ENCODE peak calls at places on chromosome 5, in four cellular contexts. One of them, this sample, is unnamed.

GRCh38 chr5:176639208-176639607 is 8.1 kb upstream of the TSPAN17 start:
- DNase-seq in right lobe of liver: no peak
- DNase-seq in psoas muscle: no peak
- DNase-seq in fibroblast of pulmonary artery: no peak
- DNase-seq in this sample: no peak

GRCh38 chr5:136249678-136250266 is 56.8 kb upstream of the SMIM32 start:
- DNase-seq in right lobe of liver: peak
- DNase-seq in psoas muscle: peak
- DNase-seq in fibroblast of pulmonary artery: peak
- DNase-seq in this sample: no peak

GRCh38 chr5:120083851-120084615 is 380.1 kb upstream of the PRR16 start:
- DNase-seq in right lobe of liver: no peak
- DNase-seq in psoas muscle: no peak
- DNase-seq in fibroblast of pulmonary artery: no peak
- DNase-seq in this sample: no peak

GRCh38 chr5:134146651-134147544 is 29.9 kb downstream of the SKP1 start:
- DNase-seq in right lobe of liver: no peak
- DNase-seq in psoas muscle: no peak
- DNase-seq in fibroblast of pulmonary artery: no peak
- DNase-seq in this sample: no peak

GRCh38 chr5:135235002-135235401 is 164.0 kb downstream of the MACROH2A1 start:
- DNase-seq in right lobe of liver: no peak
- DNase-seq in psoas muscle: no peak
- DNase-seq in fibroblast of pulmonary artery: no peak
- DNase-seq in this sample: no peak

GRCh38 chr5:141604318-141604717 is 14.5 kb downstream of the DIAPH1 start:
- DNase-seq in right lobe of liver: no peak
- DNase-seq in psoas muscle: peak
- DNase-seq in fibroblast of pulmonary artery: peak
- DNase-seq in this sample: peak

GRCh38 chr5:41290810-41291209 is 77.5 kb upstream of the C6 start:
- DNase-seq in right lobe of liver: no peak
- DNase-seq in psoas muscle: no peak
- DNase-seq in fibroblast of pulmonary artery: no peak
- DNase-seq in this sample: no peak

GRCh38 chr5:1432296-1432695 is 12.9 kb downstream of the SLC6A3 start:
- DNase-seq in right lobe of liver: no peak
- DNase-seq in psoas muscle: peak
- DNase-seq in fibroblast of pulmonary artery: no peak
- DNase-seq in this sample: no peak

GRCh38 chr5:16057277-16057676 is 122.3 kb downstream of the MARCHF11 start:
- DNase-seq in right lobe of liver: no peak
- DNase-seq in psoas muscle: no peak
- DNase-seq in fibroblast of pulmonary artery: peak
- DNase-seq in this sample: no peak

GRCh38 chr5:126248611-126249010 is 174.6 kb upstream of the GRAMD2B start:
- DNase-seq in right lobe of liver: no peak
- DNase-seq in psoas muscle: no peak
- DNase-seq in fibroblast of pulmonary artery: no peak
- DNase-seq in this sample: no peak

GRCh38 chr5:109865636-109866035 is 175.9 kb downstream of the MAN2A1 start:
- DNase-seq in right lobe of liver: no peak
- DNase-seq in psoas muscle: no peak
- DNase-seq in fibroblast of pulmonary artery: peak
- DNase-seq in this sample: no peak

GRCh38 chr5:34586117-34586885 is 69.8 kb upstream of the RAI14 start:
- DNase-seq in right lobe of liver: no peak
- DNase-seq in psoas muscle: no peak
- DNase-seq in fibroblast of pulmonary artery: peak
- DNase-seq in this sample: no peak

GRCh38 chr5:78929833-78930232 is 55.3 kb downstream of the ARSB start:
- DNase-seq in right lobe of liver: no peak
- DNase-seq in psoas muscle: no peak
- DNase-seq in fibroblast of pulmonary artery: no peak
- DNase-seq in this sample: no peak

GRCh38 chr5:67992919-67993318 is 222.6 kb upstream of the PIK3R1 start:
- DNase-seq in right lobe of liver: no peak
- DNase-seq in psoas muscle: no peak
- DNase-seq in fibroblast of pulmonary artery: peak
- DNase-seq in this sample: no peak

GRCh38 chr5:1127991-1128785 is 16.3 kb upstream of the SLC12A7 start:
- DNase-seq in right lobe of liver: peak
- DNase-seq in psoas muscle: peak
- DNase-seq in fibroblast of pulmonary artery: peak
- DNase-seq in this sample: no peak

GRCh38 chr5:147472669-147473131 is 37.2 kb downstream of the DPYSL3 start:
- DNase-seq in right lobe of liver: no peak
- DNase-seq in psoas muscle: no peak
- DNase-seq in fibroblast of pulmonary artery: peak
- DNase-seq in this sample: no peak

GRCh38 chr5:98581416-98581999 is 192.0 kb upstream of the RGMB start:
- DNase-seq in right lobe of liver: no peak
- DNase-seq in psoas muscle: no peak
- DNase-seq in fibroblast of pulmonary artery: peak
- DNase-seq in this sample: no peak

GRCh38 chr5:105849701-105850100 is 1821.0 kb downstream of the EFNA5 start:
- DNase-seq in right lobe of liver: no peak
- DNase-seq in psoas muscle: no peak
- DNase-seq in fibroblast of pulmonary artery: no peak
- DNase-seq in this sample: no peak

GRCh38 chr5:107870984-107871383 is 200.2 kb upstream of the EFNA5 start:
- DNase-seq in right lobe of liver: no peak
- DNase-seq in psoas muscle: no peak
- DNase-seq in fibroblast of pulmonary artery: no peak
- DNase-seq in this sample: no peak

GRCh38 chr5:107873877-107874276 is 203.1 kb upstream of the EFNA5 start:
- DNase-seq in right lobe of liver: no peak
- DNase-seq in psoas muscle: no peak
- DNase-seq in fibroblast of pulmonary artery: no peak
- DNase-seq in this sample: no peak

GRCh38 chr5:107878676-107879075 is 207.9 kb upstream of the EFNA5 start:
- DNase-seq in right lobe of liver: no peak
- DNase-seq in psoas muscle: no peak
- DNase-seq in fibroblast of pulmonary artery: no peak
- DNase-seq in this sample: no peak

GRCh38 chr5:107874810-107875209 is 204.1 kb upstream of the EFNA5 start:
- DNase-seq in right lobe of liver: no peak
- DNase-seq in psoas muscle: no peak
- DNase-seq in fibroblast of pulmonary artery: no peak
- DNase-seq in this sample: no peak

GRCh38 chr5:107875834-107876233 is 205.1 kb upstream of the EFNA5 start:
- DNase-seq in right lobe of liver: no peak
- DNase-seq in psoas muscle: no peak
- DNase-seq in fibroblast of pulmonary artery: peak
- DNase-seq in this sample: no peak
- TF ChIP-seq CTCF in right lobe of liver: no peak
- TF ChIP-seq CTCF in psoas muscle: no peak
- TF ChIP-seq CTCF in fibroblast of pulmonary artery: no peak
- TF ChIP-seq CTCF in this sample: no peak

DNA sequence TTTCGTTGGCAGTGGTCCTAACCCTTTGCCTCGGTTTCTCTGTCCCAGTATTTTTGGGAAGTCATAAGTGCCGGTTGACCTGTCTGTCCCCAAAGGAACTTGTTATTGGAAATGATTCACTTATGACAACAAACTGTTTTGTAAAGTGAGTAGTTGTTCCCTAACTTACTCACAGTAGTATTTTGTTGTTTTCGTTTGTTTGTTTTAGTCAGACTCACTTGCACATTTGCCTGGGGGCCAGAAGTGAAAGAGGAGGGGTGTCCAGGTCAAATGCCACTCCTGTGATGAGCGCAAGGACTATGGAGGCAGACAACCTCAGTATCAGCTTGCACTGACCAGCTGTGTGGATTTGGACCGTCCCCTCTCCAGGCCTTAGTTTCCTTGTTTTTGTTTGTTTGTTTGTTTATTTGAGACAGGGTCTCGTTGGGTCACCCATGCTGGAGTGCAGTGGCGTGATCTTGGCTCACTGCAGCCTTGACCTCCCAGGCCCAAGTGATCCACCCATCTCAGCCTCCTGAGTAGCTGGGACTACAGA is 47.3 kb downstream of the ANKRD55 start:
- DNase-seq in right lobe of liver: no peak
- DNase-seq in psoas muscle: no peak
- DNase-seq in fibroblast of pulmonary artery: no peak
- DNase-seq in this sample: no peak
- H3K4me3 ChIP-seq in right lobe of liver: no peak
- H3K4me3 ChIP-seq in psoas muscle: no peak
- H3K4me3 ChIP-seq in fibroblast of pulmonary artery: no peak
- H3K4me3 ChIP-seq in this sample: no peak

GRCh38 chr5:173451651-173452050 is 123.4 kb upstream of the STC2 start:
- DNase-seq in right lobe of liver: no peak
- DNase-seq in psoas muscle: no peak
- DNase-seq in fibroblast of pulmonary artery: peak
- DNase-seq in this sample: no peak
- TF ChIP-seq CTCF in right lobe of liver: no peak
- TF ChIP-seq CTCF in psoas muscle: no peak
- TF ChIP-seq CTCF in fibroblast of pulmonary artery: no peak
- TF ChIP-seq CTCF in this sample: no peak

GRCh38 chr5:172859966-172860365 is 25.9 kb downstream of the ERGIC1 start:
- DNase-seq in right lobe of liver: no peak
- DNase-seq in psoas muscle: no peak
- DNase-seq in fibroblast of pulmonary artery: no peak
- DNase-seq in this sample: no peak
- H3K4me3 ChIP-seq in right lobe of liver: no peak
- H3K4me3 ChIP-seq in psoas muscle: peak
- H3K4me3 ChIP-seq in fibroblast of pulmonary artery: no peak
- H3K4me3 ChIP-seq in this sample: peak

GRCh38 chr5:114447084-114447773 is 85.4 kb downstream of the KCNN2 start:
- DNase-seq in right lobe of liver: no peak
- DNase-seq in psoas muscle: no peak
- DNase-seq in fibroblast of pulmonary artery: peak
- DNase-seq in this sample: no peak
- TF ChIP-seq CTCF in right lobe of liver: peak
- TF ChIP-seq CTCF in psoas muscle: no peak
- TF ChIP-seq CTCF in fibroblast of pulmonary artery: peak
- TF ChIP-seq CTCF in this sample: no peak

GRCh38 chr5:179585903-179586511 is 35.7 kb downstream of the RUFY1 start:
- DNase-seq in right lobe of liver: no peak
- DNase-seq in psoas muscle: no peak
- DNase-seq in fibroblast of pulmonary artery: no peak
- DNase-seq in this sample: no peak
- H3K4me3 ChIP-seq in right lobe of liver: no peak
- H3K4me3 ChIP-seq in psoas muscle: no peak
- H3K4me3 ChIP-seq in fibroblast of pulmonary artery: no peak
- H3K4me3 ChIP-seq in this sample: no peak

DNA sequence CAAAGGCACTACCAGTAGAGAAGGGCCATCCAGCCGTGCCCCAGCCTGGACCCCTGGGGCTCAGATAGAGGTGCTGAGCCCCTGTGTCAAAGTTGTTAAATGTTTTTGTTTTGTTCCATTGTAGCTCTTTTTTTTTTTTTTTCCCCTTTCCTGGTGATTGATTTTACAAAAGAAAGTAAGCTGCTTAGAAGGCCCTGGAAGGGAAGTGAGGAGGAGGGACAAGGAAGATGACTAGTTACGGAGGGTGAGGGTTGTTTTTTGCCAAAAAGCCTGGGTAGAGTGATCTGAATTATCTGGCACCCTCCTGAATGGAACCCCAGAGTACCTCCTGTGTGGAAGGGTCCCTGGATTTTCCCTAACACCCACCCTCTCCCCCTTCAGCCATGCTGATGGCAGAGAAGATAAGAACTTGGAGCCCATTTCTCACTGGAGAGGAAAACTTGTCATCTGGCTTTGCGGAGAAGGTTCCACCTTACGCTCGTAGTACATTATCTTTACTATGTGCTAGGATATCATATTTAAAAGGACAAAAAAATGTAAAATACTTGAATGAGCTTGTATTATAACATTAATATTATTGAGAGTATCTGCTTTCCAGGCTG is 33.4 kb downstream of the FAXDC2 start:
- DNase-seq in right lobe of liver: no peak
- DNase-seq in psoas muscle: no peak
- DNase-seq in fibroblast of pulmonary artery: no peak
- DNase-seq in this sample: no peak
- TF ChIP-seq CTCF in right lobe of liver: no peak
- TF ChIP-seq CTCF in psoas muscle: no peak
- TF ChIP-seq CTCF in fibroblast of pulmonary artery: no peak
- TF ChIP-seq CTCF in this sample: no peak

DNA sequence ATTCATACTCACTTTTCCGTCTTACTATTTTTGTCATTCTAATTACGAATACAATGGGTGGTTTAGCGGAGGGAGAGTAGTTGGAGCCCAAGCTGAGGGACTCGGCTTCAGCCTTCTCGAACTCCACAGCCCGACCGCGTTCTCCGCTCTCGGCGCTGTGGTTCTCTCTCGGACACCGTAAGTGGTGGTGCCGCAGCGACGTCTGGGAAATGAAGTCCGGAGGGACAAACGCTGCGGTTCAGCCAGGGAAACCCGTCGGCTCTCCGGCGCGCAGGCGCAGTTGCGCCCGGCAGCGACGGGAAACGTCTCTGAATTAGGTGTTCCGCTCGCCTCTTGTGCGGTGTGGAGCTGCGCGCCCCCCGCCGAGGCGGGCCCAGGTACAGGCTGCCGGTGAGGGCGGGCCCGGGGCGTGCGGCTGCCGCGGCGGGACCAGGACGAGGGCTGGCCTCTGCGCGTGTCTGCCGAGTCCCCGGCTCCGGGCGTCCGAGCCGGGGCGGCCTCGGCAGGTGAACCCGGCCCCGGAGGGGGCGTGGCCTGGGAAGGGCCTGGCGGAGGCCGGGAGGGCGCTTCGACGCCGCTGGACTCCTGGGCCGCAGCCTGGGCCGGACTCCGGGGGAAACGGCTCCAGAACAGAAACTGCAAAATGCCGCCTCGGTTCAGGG is at the start of gene ZNF879:
- DNase-seq in right lobe of liver: peak
- DNase-seq in psoas muscle: peak
- DNase-seq in fibroblast of pulmonary artery: peak
- DNase-seq in this sample: peak
- H3K4me3 ChIP-seq in right lobe of liver: peak
- H3K4me3 ChIP-seq in psoas muscle: peak
- H3K4me3 ChIP-seq in fibroblast of pulmonary artery: peak
- H3K4me3 ChIP-seq in this sample: peak

DNA sequence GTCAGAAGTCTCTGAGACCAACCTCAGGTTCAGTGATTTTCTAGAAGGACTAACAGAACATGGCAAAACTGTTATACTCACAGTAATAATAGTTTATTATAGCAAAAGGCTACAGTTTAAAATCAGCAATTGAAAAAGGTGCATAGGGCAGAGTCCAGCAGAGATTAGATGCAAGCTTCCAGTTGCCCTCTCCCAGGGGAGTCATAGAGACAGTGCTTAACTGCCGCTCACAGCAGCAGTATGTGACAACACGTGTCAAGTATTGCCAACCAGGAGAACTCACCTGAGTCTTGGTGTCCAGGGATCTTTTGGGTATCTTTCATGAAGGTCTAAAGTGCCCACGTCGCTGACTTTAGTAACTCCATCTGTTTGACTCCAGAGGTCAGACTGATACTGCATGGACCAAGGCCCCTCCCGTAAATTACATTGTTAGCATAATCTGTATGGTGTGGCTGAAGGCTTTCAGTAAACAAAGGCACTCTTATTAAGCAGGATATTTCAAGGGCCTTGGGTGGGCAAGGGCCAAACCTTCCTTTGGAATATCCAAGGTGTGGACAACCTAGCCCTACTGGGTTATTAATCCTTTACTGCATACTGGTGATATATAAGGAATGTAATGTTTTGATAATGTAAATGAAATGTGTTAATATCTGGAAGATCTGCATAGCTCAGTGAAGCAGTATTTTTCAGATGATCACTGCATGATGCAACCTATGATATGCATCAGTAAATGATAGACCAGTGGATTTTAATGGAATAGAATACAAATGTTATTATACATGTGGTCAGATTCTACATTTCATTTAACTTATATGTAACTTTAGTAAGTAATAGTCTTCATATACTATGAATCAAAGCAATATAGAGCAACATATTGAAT is 44.0 kb downstream of the RASA1 start:
- DNase-seq in right lobe of liver: no peak
- DNase-seq in psoas muscle: no peak
- DNase-seq in fibroblast of pulmonary artery: no peak
- DNase-seq in this sample: no peak
- TF ChIP-seq CTCF in right lobe of liver: no peak
- TF ChIP-seq CTCF in psoas muscle: no peak
- TF ChIP-seq CTCF in fibroblast of pulmonary artery: no peak
- TF ChIP-seq CTCF in this sample: no peak